ENCODE peak calls at places on chromosomes 11 and 22, in six cellular contexts. One of them, this sample, is unnamed.

GRCh38 chr11:14645985-14646900 is 2.6 kb downstream of the PDE3B start:
- DNase-seq in HTR-8/SVneo: no peak
- DNase-seq in epithelial cell of proximal tubule: no peak
- DNase-seq in H54: no peak
- DNase-seq in ureter: no peak
- DNase-seq in choroid plexus epithelial cell: no peak
- DNase-seq in this sample: no peak

GRCh38 chr11:132312616-132313210 is 942.3 kb downstream of the NTM start:
- DNase-seq in HTR-8/SVneo: no peak
- DNase-seq in epithelial cell of proximal tubule: no peak
- DNase-seq in H54: peak
- DNase-seq in ureter: no peak
- DNase-seq in choroid plexus epithelial cell: peak
- DNase-seq in this sample: peak

GRCh38 chr11:46367244-46367915 is 14.1 kb upstream of the MDK start:
- DNase-seq in HTR-8/SVneo: no peak
- DNase-seq in epithelial cell of proximal tubule: no peak
- DNase-seq in H54: no peak
- DNase-seq in ureter: no peak
- DNase-seq in choroid plexus epithelial cell: peak
- DNase-seq in this sample: no peak

GRCh38 chr11:110772863-110773262 is 60.6 kb upstream of the ARHGAP20 start:
- DNase-seq in HTR-8/SVneo: no peak
- DNase-seq in epithelial cell of proximal tubule: no peak
- DNase-seq in H54: no peak
- DNase-seq in ureter: no peak
- DNase-seq in choroid plexus epithelial cell: no peak
- DNase-seq in this sample: no peak

GRCh38 chr22:36864454-36865215 is 3.8 kb downstream of the NCF4 start:
- DNase-seq in HTR-8/SVneo: no peak
- DNase-seq in epithelial cell of proximal tubule: no peak
- DNase-seq in H54: no peak
- DNase-seq in ureter: no peak
- DNase-seq in choroid plexus epithelial cell: no peak
- DNase-seq in this sample: no peak

GRCh38 chr11:25576320-25576719 is 755.6 kb upstream of the ANO3 start:
- DNase-seq in HTR-8/SVneo: no peak
- DNase-seq in epithelial cell of proximal tubule: no peak
- DNase-seq in H54: no peak
- DNase-seq in ureter: no peak
- DNase-seq in choroid plexus epithelial cell: no peak
- DNase-seq in this sample: peak

GRCh38 chr11:35250631-35251030 is 111.7 kb downstream of the CD44 start:
- DNase-seq in HTR-8/SVneo: no peak
- DNase-seq in epithelial cell of proximal tubule: no peak
- DNase-seq in H54: no peak
- DNase-seq in ureter: no peak
- DNase-seq in choroid plexus epithelial cell: no peak
- DNase-seq in this sample: no peak

GRCh38 chr11:119791701-119792151 is 62.7 kb upstream of the NECTIN1 start:
- DNase-seq in HTR-8/SVneo: no peak
- DNase-seq in epithelial cell of proximal tubule: no peak
- DNase-seq in H54: peak
- DNase-seq in ureter: no peak
- DNase-seq in choroid plexus epithelial cell: peak
- DNase-seq in this sample: no peak

GRCh38 chr11:125433454-125434121 is 62.5 kb downstream of the FEZ1 start:
- DNase-seq in HTR-8/SVneo: peak
- DNase-seq in epithelial cell of proximal tubule: no peak
- DNase-seq in H54: peak
- DNase-seq in ureter: peak
- DNase-seq in choroid plexus epithelial cell: peak
- DNase-seq in this sample: no peak

GRCh38 chr11:20566591-20567434 is 32.6 kb upstream of the SLC6A5 start:
- DNase-seq in HTR-8/SVneo: no peak
- DNase-seq in epithelial cell of proximal tubule: no peak
- DNase-seq in H54: no peak
- DNase-seq in ureter: no peak
- DNase-seq in choroid plexus epithelial cell: no peak
- DNase-seq in this sample: no peak

GRCh38 chr22:50677493-50678217 is 5.0 kb downstream of the SHANK3 start:
- DNase-seq in HTR-8/SVneo: no peak
- DNase-seq in epithelial cell of proximal tubule: no peak
- DNase-seq in H54: no peak
- DNase-seq in ureter: peak
- DNase-seq in choroid plexus epithelial cell: no peak
- DNase-seq in this sample: no peak

GRCh38 chr11:70948855-70949551 is 303.4 kb downstream of the SHANK2 start:
- DNase-seq in HTR-8/SVneo: no peak
- DNase-seq in epithelial cell of proximal tubule: no peak
- DNase-seq in H54: no peak
- DNase-seq in ureter: no peak
- DNase-seq in choroid plexus epithelial cell: no peak
- DNase-seq in this sample: no peak

GRCh38 chr11:133945087-133945974 is 11.4 kb downstream of the IGSF9B start:
- DNase-seq in HTR-8/SVneo: no peak
- DNase-seq in epithelial cell of proximal tubule: no peak
- DNase-seq in H54: no peak
- DNase-seq in ureter: no peak
- DNase-seq in choroid plexus epithelial cell: no peak
- DNase-seq in this sample: no peak

GRCh38 chr11:11072067-11072466 is 214.2 kb upstream of the ZBED5 start:
- DNase-seq in HTR-8/SVneo: no peak
- DNase-seq in epithelial cell of proximal tubule: no peak
- DNase-seq in H54: no peak
- DNase-seq in ureter: no peak
- DNase-seq in choroid plexus epithelial cell: no peak
- DNase-seq in this sample: no peak